ENCODE peak calls at places on chromosomes 1 and 21, in ten cellular contexts. H, E, F, J, Z, V, B, L, K and Y are unnamed samples.

GRCh38 chr1:181219938-181220337 is 131.4 kb downstream of the IER5 start:
- ATAC-seq in H (no peak), E (no peak), F (no peak), J (no peak), Z (no peak), V (no peak), B (no peak), L (no peak), K (no peak), Y (no peak)

GRCh38 chr1:158972841-158973240 is 36.9 kb upstream of the IFI16 start:
- ATAC-seq in H (no peak), E (peak), F (peak), J (no peak), Z (no peak), V (no peak), B (no peak), L (no peak), K (no peak), Y (no peak)

GRCh38 chr1:38256072-38256471 is 209.5 kb upstream of the POU3F1 start:
- ATAC-seq in H (no peak), E (no peak), F (no peak), J (no peak), Z (no peak), V (no peak), B (no peak), L (no peak), K (no peak), Y (no peak)

GRCh38 chr1:18597159-18598042 is 33.2 kb upstream of the PAX7 start:
- ATAC-seq in H (peak), E (peak), F (peak), J (peak), Z (peak), V (peak), B (peak), L (peak), K (peak), Y (peak)

GRCh38 chr21:21051109-21052055 is 53.2 kb downstream of the NCAM2 start:
- ATAC-seq in H (no peak), E (no peak), F (no peak), J (no peak), Z (no peak), V (no peak), B (no peak), L (no peak), K (no peak), Y (no peak)

GRCh38 chr1:101228424-101229134 is 8.2 kb upstream of the S1PR1 start:
- ATAC-seq in H (no peak), E (no peak), F (no peak), J (no peak), Z (no peak), V (no peak), B (no peak), L (no peak), K (no peak), Y (no peak)

GRCh38 chr1:20115479-20115878 is 3.9 kb downstream of the PLA2G2D start:
- ATAC-seq in H (no peak), E (no peak), F (no peak), J (no peak), Z (no peak), V (no peak), B (no peak), L (no peak), K (no peak), Y (no peak)

GRCh38 chr21:45513741-45514310 is 28.4 kb downstream of the SLC19A1 start:
- ATAC-seq in H (no peak), E (no peak), F (no peak), J (no peak), Z (peak), V (peak), B (no peak), L (no peak), K (no peak), Y (no peak)

GRCh38 chr1:172450524-172450885 is 6.6 kb upstream of the PIGC start:
- ATAC-seq in H (no peak), E (no peak), F (peak), J (no peak), Z (no peak), V (peak), B (no peak), L (no peak), K (peak), Y (no peak)

GRCh38 chr1:185058886-185059285 is 13.5 kb downstream of the RNF2 start:
- ATAC-seq in H (no peak), E (no peak), F (no peak), J (no peak), Z (no peak), V (no peak), B (no peak), L (no peak), K (no peak), Y (no peak)